ENCODE peak calls at places on chromosomes 13 and 19, in four cellular contexts. R, P, Q and C are unnamed samples.

GRCh38 chr13:91813255-91813654 is 414.8 kb downstream of the GPC5 start:
- DNase-seq in R (no peak), Q (no peak), P (no peak), C (no peak)

GRCh38 chr19:6734096-6734696 is 3.2 kb downstream of the GPR108 start:
- DNase-seq in R (no peak), P (no peak), Q (no peak), C (no peak)

GRCh38 chr19:10111405-10111811 is at the start of gene P2RY11:
- DNase-seq in P (no peak), Q (no peak), R (no peak), C (no peak)

GRCh38 chr19:47446534-47447469 is 24.9 kb downstream of the SLC8A2 start:
- DNase-seq in Q (no peak), R (no peak), P (no peak), C (peak; percentile 97)

GRCh38 chr19:52464798-52465470 is 11.6 kb downstream of the ZNF578 start:
- DNase-seq in P (no peak), R (no peak), Q (no peak), C (peak; percentile 94)

GRCh38 chr13:101489635-101490034 is 37.2 kb downstream of the ITGBL1 start:
- DNase-seq in Q (no peak), R (no peak), P (no peak), C (no peak)

GRCh38 chr13:40318366-40318765 is 348.1 kb downstream of the FOXO1 start:
- DNase-seq in P (no peak), R (no peak), Q (no peak), C (no peak)

GRCh38 chr13:94778585-94778984 is 66.2 kb upstream of the SOX21 start:
- DNase-seq in R (no peak), Q (no peak), P (no peak), C (no peak)

GRCh38 chr19:31882709-31883108 is 462.7 kb upstream of the ZNF507 start:
- DNase-seq in R (no peak), Q (no peak), P (no peak), C (peak; percentile 16)

GRCh38 chr13:30647420-30647819 is 29.7 kb downstream of the USPL1 start:
- DNase-seq in Q (no peak), R (no peak), P (no peak), C (no peak)

GRCh38 chr13:48783181-48783630 is 129.5 kb downstream of the CYSLTR2 start:
- DNase-seq in R (no peak), Q (no peak), P (peak; percentile 82), C (no peak)

GRCh38 chr13:26184791-26185250 is 37.3 kb downstream of the RNF6 start:
- DNase-seq in P (no peak), Q (no peak), R (peak; percentile 32), C (peak; percentile 65)

GRCh38 chr19:38288127-38288855 is 15.8 kb upstream of the C19orf33 start:
- DNase-seq in P (no peak), R (no peak), Q (no peak), C (no peak)

GRCh38 chr13:31394491-31394890 is 194.7 kb downstream of the B3GLCT start:
- DNase-seq in Q (no peak), R (no peak), P (no peak), C (no peak)

GRCh38 chr19:18501832-18502231 is 20.0 kb downstream of the ELL start:
- DNase-seq in Q (no peak), P (no peak), R (no peak), C (no peak)